ENCODE peak calls at places on chromosomes 13 and 19, in five cellular contexts. I is upper lobe of left lung, R is tibial nerve, K is sigmoid colon, V is Peyer's patch. S is an unnamed sample.
A peak's percentile ranks its signal among the peaks of the same experiment; 100 is the strongest.

GRCh38 chr13:97561182-97561581 is 127.2 kb downstream of the RAP2A start:
- DNase-seq in I (no peak), R (no peak), K (no peak), V (no peak), S (no peak)

GRCh38 chr13:80955487-80955886 is 614.6 kb upstream of the SPRY2 start:
- DNase-seq in I (no peak), R (no peak), K (no peak), V (no peak), S (no peak)

GRCh38 chr19:11164879-11165406 is 9.4 kb upstream of the SPC24 start:
- DNase-seq in I (no peak), R (peak; percentile 75), K (peak; percentile 98), V (peak; percentile 79), S (no peak)

GRCh38 chr13:34156841-34157365 is 339.0 kb downstream of the RFC3 start:
- DNase-seq in I (no peak), R (peak; percentile 16), K (peak; percentile 87), V (peak; percentile 76), S (peak; percentile 67)

GRCh38 chr19:44648536-44649370 is 5.0 kb downstream of the PVR start:
- DNase-seq in I (no peak), R (no peak), K (no peak), V (no peak), S (peak; percentile 18)

GRCh38 chr13:91162180-91162579 is 185.3 kb upstream of the MIR17HG start:
- DNase-seq in I (no peak), R (no peak), K (no peak), V (no peak), S (no peak)

GRCh38 chr19:13748169-13748884 is 16.0 kb upstream of the MRI1 start:
- DNase-seq in I (no peak), R (no peak), K (no peak), V (peak; percentile 67), S (no peak)

GRCh38 chr19:19775891-19776205 is 42.9 kb upstream of the ZNF14 start:
- DNase-seq in I (no peak), R (no peak), K (no peak), V (no peak), S (no peak)

GRCh38 chr19:14563989-14564650 is 7.7 kb downstream of the NDUFB7 start:
- DNase-seq in I (peak; percentile 85), R (no peak), K (no peak), V (no peak), S (no peak)

GRCh38 chr19:44580366-44580895 is 32.9 kb upstream of the IGSF23 start:
- DNase-seq in I (peak; percentile 16), R (no peak), K (no peak), V (peak; percentile 64), S (no peak)

DNA sequence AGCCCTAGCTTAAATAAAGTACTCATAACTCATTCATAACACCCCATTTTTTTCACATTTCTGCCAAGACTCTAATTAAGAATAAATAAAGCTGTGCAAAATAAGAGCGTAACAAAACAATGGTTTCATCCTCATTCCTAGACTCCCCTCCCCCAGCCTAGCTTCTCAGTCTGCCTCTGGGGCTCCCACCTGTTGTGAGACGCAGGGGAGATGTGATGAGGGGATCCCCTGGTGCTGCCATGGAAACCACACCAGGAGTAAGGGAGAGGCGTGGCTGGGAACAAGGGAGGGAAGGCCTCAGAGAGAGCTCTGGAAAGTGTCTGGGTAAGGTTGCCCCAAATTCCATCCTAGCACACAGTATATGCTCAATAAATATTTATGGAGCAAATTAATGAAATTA is 93.3 kb upstream of the USP29 start:
- DNase-seq in I (no peak), R (no peak), K (no peak), V (no peak), S (no peak)
- H3K9me3 ChIP-seq in I (no peaks in the 10 kb centered on the region), R (no peaks in the 10 kb centered on the region), K (no peaks in the 10 kb centered on the region), V (no peaks in the 10 kb centered on the region), S (no peaks in the 10 kb centered on the region)

DNA sequence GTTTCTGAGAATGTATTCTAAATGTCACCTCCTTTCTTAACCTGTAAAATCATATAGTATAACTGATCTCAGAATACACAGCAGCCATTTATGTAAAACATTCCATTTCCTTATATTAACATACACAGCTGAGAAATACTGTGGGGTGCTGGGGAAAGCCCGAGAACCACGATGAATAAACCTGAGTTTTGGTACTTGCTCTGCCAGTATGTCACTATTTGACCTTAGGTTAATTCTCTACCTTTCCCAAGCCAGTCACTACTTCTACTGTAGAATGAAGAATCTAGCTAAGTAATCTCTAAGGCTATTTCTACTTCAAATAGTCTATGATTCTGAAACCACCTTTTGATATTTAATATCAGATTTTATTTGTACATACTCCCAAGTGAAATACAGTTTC is 173.7 kb downstream of the TBC1D4 start:
- DNase-seq in I (no peak), R (no peak), K (no peak), V (no peak), S (no peak)
- TF ChIP-seq POLR2A in I (no peak), R (no peak), K (no peak), V (no peak), S (no peak)

GRCh38 chr19:48480476-48481190 is 11.5 kb downstream of the CYTH2 start:
- DNase-seq in I (peak; percentile 90), R (no peak), K (no peak), V (peak; percentile 72), S (peak; percentile 91)

GRCh38 chr19:48478339-48479061 is 9.3 kb downstream of the CYTH2 start:
- DNase-seq in I (no peak), R (no peak), K (no peak), V (no peak), S (no peak)

GRCh38 chr19:48481191-48481500 is 12.0 kb downstream of the CYTH2 start:
- DNase-seq in I (no peak), R (no peak), K (no peak), V (no peak), S (no peak)

GRCh38 chr19:48479686-48480085 is 10.5 kb downstream of the CYTH2 start:
- DNase-seq in I (no peak), R (no peak), K (no peak), V (no peak), S (no peak)

DNA sequence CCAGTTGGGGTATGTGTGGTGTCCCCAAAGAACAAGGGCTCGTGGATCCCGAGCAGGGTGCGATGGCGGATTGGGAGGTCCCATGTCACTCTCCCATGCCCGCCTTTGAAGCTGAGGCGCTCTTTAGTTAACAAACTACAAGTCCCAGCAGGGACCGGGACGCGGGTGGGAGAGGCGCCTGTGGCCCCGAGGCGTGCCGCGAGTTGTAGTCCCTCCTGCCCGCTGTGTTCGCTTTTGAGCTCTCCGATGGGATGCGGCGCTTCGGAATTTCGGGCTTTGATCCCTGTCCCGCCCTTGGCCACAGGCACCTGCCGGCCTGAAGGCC is 10.9 kb downstream of the CYTH2 start:
- DNase-seq in I (peak; percentile 88), R (peak; percentile 38), K (peak; percentile 89), V (peak; percentile 68), S (peak; percentile 89)
- H3K4me3 ChIP-seq in I (peak overlapping the region; percentile 45), R (peak overlapping the region; percentile 51), K (peak overlapping the region; percentile 62), V (peak overlapping the region; percentile 58), S (peak overlapping the region; percentile 32)

GRCh38 chr13:112160558-112160957 is 93.6 kb downstream of the SOX1 start:
- DNase-seq in I (no peak), R (no peak), K (no peak), V (peak; percentile 24), S (no peak)

GRCh38 chr13:112154301-112155060 is 87.5 kb downstream of the SOX1 start:
- DNase-seq in I (peak; percentile 71), R (no peak), K (no peak), V (no peak), S (no peak)

GRCh38 chr13:112158961-112159360 is 92.0 kb downstream of the SOX1 start:
- DNase-seq in I (no peak), R (no peak), K (no peak), V (no peak), S (no peak)

GRCh38 chr13:112161441-112162301 is 94.7 kb downstream of the SOX1 start:
- DNase-seq in I (no peak), R (no peak), K (no peak), V (no peak), S (no peak)

DNA sequence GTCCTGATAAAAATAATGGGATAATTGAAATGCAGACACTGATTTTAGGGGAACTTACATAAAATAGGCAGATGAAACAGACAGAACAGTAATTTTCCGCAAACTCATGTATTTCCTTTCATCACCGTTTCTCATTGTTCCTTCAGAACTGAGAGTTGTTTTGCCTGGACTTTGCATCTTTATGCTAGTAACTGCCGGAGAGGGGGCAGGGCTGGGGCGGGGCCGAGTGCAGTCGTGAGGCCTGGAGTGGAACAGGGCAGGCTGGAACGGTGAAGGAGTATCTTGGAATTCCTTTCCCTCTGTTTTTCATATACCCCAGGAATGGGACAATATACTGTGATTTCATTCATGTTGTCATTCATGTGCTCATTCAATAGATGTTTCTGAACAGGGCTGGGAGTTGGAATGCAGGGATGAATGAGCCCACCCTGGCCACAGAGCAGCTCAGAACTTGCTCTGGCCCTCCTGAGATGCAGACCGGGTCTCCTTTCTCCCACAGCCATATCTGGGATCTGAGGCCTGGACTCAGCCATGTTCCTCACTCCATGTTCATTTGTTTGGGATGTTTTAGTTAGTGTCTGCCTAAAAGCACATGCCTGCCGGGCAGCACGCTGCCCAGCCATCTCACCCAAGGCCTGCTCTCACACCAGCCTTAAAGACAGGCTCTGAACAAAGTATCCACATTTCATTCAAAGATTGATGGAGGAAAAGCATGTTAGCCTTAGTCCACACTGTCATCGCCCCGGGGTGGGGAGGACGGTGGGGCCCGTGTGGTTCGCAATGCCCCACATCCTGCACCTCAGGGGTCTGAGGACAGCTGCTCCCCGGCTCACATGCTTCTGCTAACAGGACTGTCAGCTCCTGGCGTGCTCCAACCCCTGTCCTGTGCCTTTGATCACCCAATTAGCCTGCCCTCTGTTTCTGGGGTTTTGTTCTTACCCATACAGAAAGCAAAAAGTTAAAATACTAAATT is 92.9 kb downstream of the SOX1 start:
- DNase-seq in I (no peak), R (no peak), K (no peak), V (peak; percentile 73), S (no peak)
- H3K9me3 ChIP-seq in I (no peaks in the 10 kb centered on the region), R (no peaks in the 10 kb centered on the region), K (peaks cover 6% of the 10 kb centered on the region), V (no peaks in the 10 kb centered on the region), S (no peaks in the 10 kb centered on the region)

GRCh38 chr19:2278504-2279158 is 3.3 kb downstream of the PEAK3 start:
- DNase-seq in I (peak; percentile 80), R (no peak), K (no peak), V (peak; percentile 80), S (no peak)
- TF ChIP-seq POLR2A in I (no peak), R (no peak), K (no peak), V (no peak), S (no peak)

DNA sequence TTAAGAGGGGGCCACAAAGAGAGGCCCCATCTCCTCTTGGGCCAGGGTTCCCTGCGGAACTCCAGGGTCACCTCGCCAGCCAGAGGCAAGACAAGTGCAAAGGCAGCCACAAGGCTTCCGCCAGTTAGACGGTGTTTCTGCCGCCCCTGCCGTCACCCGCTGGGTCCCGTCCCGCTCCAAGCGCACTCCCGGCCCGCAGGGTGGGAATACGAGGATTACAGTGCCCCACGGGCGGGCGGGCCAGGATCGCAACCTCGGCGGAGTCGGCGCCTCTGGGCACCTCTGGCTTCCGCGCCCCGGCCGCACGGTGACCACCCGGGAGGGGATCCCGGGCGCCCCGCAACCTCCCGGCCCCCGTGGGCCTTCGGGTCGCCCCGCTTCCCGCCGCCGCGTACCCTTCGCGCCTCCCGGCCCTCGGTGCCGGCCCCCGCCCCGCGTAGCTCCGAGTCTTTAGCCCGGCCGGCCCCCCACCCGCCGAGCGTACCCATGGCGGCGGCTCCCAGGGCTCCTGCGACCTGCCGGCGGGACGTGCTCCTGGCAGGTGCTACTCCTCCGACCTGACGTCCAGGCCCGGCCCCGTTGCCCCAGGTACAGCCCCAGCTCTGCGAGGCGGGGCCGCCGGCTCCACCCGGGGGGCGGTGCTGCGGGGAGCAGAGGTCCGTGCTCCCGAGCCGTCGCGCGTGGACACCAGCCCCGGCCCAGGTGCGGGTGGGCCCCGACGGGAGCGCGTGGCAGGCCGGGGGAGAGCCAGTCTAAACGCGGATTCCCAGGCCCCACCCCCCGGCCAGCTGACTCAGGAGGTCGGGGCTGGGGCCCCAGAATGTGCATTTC is at the start of gene SLC15A1:
- DNase-seq in I (peak; percentile 83), R (no peak), K (no peak), V (peak; percentile 74), S (no peak)
- H3K4me3 ChIP-seq in I (peak within 1 kb of the TSS; percentile 36), R (no peak within 1 kb of the TSS), K (peak within 1 kb of the TSS; percentile 35), V (peak within 1 kb of the TSS; percentile 59), S (peak within 1 kb of the TSS; percentile 16)

GRCh38 chr19:37583340-37583739 is 11.3 kb downstream of the ZNF571 start:
- DNase-seq in I (no peak), R (no peak), K (no peak), V (no peak), S (no peak)
- H3K9me3 ChIP-seq in I (peaks cover 78% of the 10 kb centered on the region), R (no peaks in the 10 kb centered on the region), K (peaks cover 31% of the 10 kb centered on the region), V (no peaks in the 10 kb centered on the region), S (no peaks in the 10 kb centered on the region)